ENCODE peak calls at places on chromosomes 3 and 15, in seven cellular contexts. One of them, this sample, is unnamed.
A peak's percentile ranks its signal among the peaks of the same experiment; 100 is the strongest.

GRCh38 chr3:12893247-12893646 is 51.9 kb upstream of the RPL32 start:
- DNase-seq in AG10803: no peak
- DNase-seq in tibial nerve: no peak
- DNase-seq in fibroblast of villous mesenchyme: no peak
- DNase-seq in spleen: no peak
- DNase-seq in fibroblast of the aortic adventitia: no peak
- DNase-seq in left lung: no peak
- DNase-seq in this sample: no peak

GRCh38 chr15:33067456-33067855 is 127.1 kb downstream of the FMN1 start:
- DNase-seq in AG10803: peak; percentile 78
- DNase-seq in tibial nerve: no peak
- DNase-seq in fibroblast of villous mesenchyme: peak; percentile 52
- DNase-seq in spleen: no peak
- DNase-seq in fibroblast of the aortic adventitia: no peak
- DNase-seq in left lung: no peak
- DNase-seq in this sample: peak; percentile 19

GRCh38 chr3:17032407-17033034 is 147.8 kb downstream of the PLCL2 start:
- DNase-seq in AG10803: peak; percentile 29
- DNase-seq in tibial nerve: no peak
- DNase-seq in fibroblast of villous mesenchyme: peak; percentile 39
- DNase-seq in spleen: no peak
- DNase-seq in fibroblast of the aortic adventitia: peak; percentile 66
- DNase-seq in left lung: no peak
- DNase-seq in this sample: peak; percentile 63

GRCh38 chr15:53197426-53197839 is 407.3 kb upstream of the ONECUT1 start:
- DNase-seq in AG10803: peak; percentile 42
- DNase-seq in tibial nerve: no peak
- DNase-seq in fibroblast of villous mesenchyme: peak; percentile 12
- DNase-seq in spleen: peak; percentile 75
- DNase-seq in fibroblast of the aortic adventitia: peak; percentile 44
- DNase-seq in left lung: peak; percentile 84
- DNase-seq in this sample: peak; percentile 44

GRCh38 chr15:43930079-43930478 is 103.3 kb downstream of the WDR76 start:
- DNase-seq in AG10803: peak; percentile 31
- DNase-seq in tibial nerve: no peak
- DNase-seq in fibroblast of villous mesenchyme: no peak
- DNase-seq in spleen: peak; percentile 28
- DNase-seq in fibroblast of the aortic adventitia: peak; percentile 48
- DNase-seq in left lung: no peak
- DNase-seq in this sample: no peak

GRCh38 chr3:10669490-10670048 is 146.5 kb upstream of the SLC6A11 start:
- DNase-seq in AG10803: no peak
- DNase-seq in tibial nerve: no peak
- DNase-seq in fibroblast of villous mesenchyme: no peak
- DNase-seq in spleen: no peak
- DNase-seq in fibroblast of the aortic adventitia: no peak
- DNase-seq in left lung: no peak
- DNase-seq in this sample: no peak

GRCh38 chr3:187963677-187964385 is 190.1 kb upstream of the LPP start:
- DNase-seq in AG10803: peak; percentile 63
- DNase-seq in tibial nerve: no peak
- DNase-seq in fibroblast of villous mesenchyme: no peak
- DNase-seq in spleen: no peak
- DNase-seq in fibroblast of the aortic adventitia: no peak
- DNase-seq in left lung: no peak
- DNase-seq in this sample: peak; percentile 50

GRCh38 chr3:59843816-59844215 is 794.0 kb upstream of the CFAP20DC start:
- DNase-seq in AG10803: no peak
- DNase-seq in tibial nerve: no peak
- DNase-seq in fibroblast of villous mesenchyme: no peak
- DNase-seq in spleen: no peak
- DNase-seq in fibroblast of the aortic adventitia: no peak
- DNase-seq in left lung: no peak
- DNase-seq in this sample: no peak

GRCh38 chr3:6921041-6921440 is 60.1 kb downstream of the GRM7 start:
- DNase-seq in AG10803: no peak
- DNase-seq in tibial nerve: no peak
- DNase-seq in fibroblast of villous mesenchyme: no peak
- DNase-seq in spleen: no peak
- DNase-seq in fibroblast of the aortic adventitia: no peak
- DNase-seq in left lung: no peak
- DNase-seq in this sample: no peak

GRCh38 chr3:27721717-27722564 is at the start of gene EOMES:
- DNase-seq in AG10803: no peak
- DNase-seq in tibial nerve: no peak
- DNase-seq in fibroblast of villous mesenchyme: no peak
- DNase-seq in spleen: peak; percentile 91
- DNase-seq in fibroblast of the aortic adventitia: peak; percentile 40
- DNase-seq in left lung: peak; percentile 76
- DNase-seq in this sample: peak; percentile 34

GRCh38 chr3:114562557-114562956 is 268.7 kb downstream of the TIGIT start:
- DNase-seq in AG10803: no peak
- DNase-seq in tibial nerve: no peak
- DNase-seq in fibroblast of villous mesenchyme: no peak
- DNase-seq in spleen: no peak
- DNase-seq in fibroblast of the aortic adventitia: no peak
- DNase-seq in left lung: no peak
- DNase-seq in this sample: no peak

GRCh38 chr15:35481992-35482391 is 64.0 kb downstream of the DPH6 start:
- DNase-seq in AG10803: peak; percentile 50
- DNase-seq in tibial nerve: no peak
- DNase-seq in fibroblast of villous mesenchyme: peak; percentile 56
- DNase-seq in spleen: no peak
- DNase-seq in fibroblast of the aortic adventitia: peak; percentile 90
- DNase-seq in left lung: no peak
- DNase-seq in this sample: peak; percentile 69

GRCh38 chr15:51726302-51727073 is 11.0 kb downstream of the LYSMD2 start:
- DNase-seq in AG10803: peak; percentile 80
- DNase-seq in tibial nerve: no peak
- DNase-seq in fibroblast of villous mesenchyme: peak; percentile 92
- DNase-seq in spleen: no peak
- DNase-seq in fibroblast of the aortic adventitia: peak; percentile 83
- DNase-seq in left lung: no peak
- DNase-seq in this sample: peak; percentile 81

DNA sequence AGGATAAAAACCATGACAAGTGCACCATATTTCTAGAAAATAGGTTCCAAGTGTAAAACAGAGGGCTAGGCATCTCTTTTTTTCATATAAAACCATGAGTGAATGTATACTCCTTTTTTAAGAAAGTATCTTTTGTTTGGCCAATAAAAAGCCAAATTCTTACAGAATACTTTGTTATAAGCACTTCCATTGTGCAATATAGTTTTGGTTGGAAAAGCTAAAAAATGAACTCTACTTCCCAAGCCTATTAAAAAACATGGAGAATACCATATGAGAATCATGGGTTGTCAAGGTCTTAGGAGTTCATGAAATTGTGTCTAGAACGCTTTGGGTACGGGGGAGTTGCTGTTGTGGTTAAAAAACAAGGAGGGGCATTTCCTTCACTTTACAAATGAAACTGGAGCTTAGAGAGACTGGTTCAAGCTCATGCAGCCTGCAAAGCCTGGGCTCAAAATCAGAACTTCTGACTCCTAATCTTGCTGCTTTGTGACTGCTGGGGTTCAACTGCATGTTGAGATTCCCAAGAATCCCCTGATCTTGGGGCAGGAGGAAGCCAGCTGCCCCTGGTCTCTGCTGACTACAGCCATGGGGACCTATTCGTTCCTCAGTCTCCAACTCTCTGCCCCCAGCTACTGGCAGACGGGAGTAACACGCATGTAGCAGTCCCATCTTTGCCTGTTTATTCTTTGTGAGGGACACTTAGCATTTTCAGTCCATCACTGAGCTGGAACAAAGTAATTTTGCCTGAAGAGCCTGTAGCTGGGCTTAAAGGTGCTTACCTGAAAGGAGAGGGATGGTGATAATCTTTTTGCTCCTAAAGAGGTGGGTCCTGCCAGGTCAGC is 229.1 kb downstream of the CHST2 start:
- DNase-seq in AG10803: no peak
- DNase-seq in tibial nerve: no peak
- DNase-seq in fibroblast of villous mesenchyme: no peak
- DNase-seq in spleen: no peak
- DNase-seq in fibroblast of the aortic adventitia: no peak
- DNase-seq in left lung: peak; percentile 23
- DNase-seq in this sample: no peak
- TF ChIP-seq CTCF in AG10803: peak; percentile 22
- TF ChIP-seq CTCF in tibial nerve: no peak
- TF ChIP-seq CTCF in fibroblast of villous mesenchyme: peak; percentile 18
- TF ChIP-seq CTCF in spleen: no peak
- TF ChIP-seq CTCF in fibroblast of the aortic adventitia: no peak
- TF ChIP-seq CTCF in left lung: no peak
- TF ChIP-seq CTCF in this sample: peak; percentile 30

GRCh38 chr3:32930161-32930560 is 21.3 kb upstream of the CCR4 start:
- DNase-seq in AG10803: no peak
- DNase-seq in tibial nerve: no peak
- DNase-seq in fibroblast of villous mesenchyme: no peak
- DNase-seq in spleen: no peak
- DNase-seq in fibroblast of the aortic adventitia: no peak
- DNase-seq in left lung: no peak
- DNase-seq in this sample: no peak
- H3K4me3 ChIP-seq in AG10803: no peak overlapping the region
- H3K4me3 ChIP-seq in tibial nerve: no peak overlapping the region
- H3K4me3 ChIP-seq in fibroblast of villous mesenchyme: no peak overlapping the region
- H3K4me3 ChIP-seq in spleen: no peak overlapping the region
- H3K4me3 ChIP-seq in fibroblast of the aortic adventitia: no peak overlapping the region
- H3K4me3 ChIP-seq in left lung: no peak overlapping the region
- H3K4me3 ChIP-seq in this sample: no peak overlapping the region

DNA sequence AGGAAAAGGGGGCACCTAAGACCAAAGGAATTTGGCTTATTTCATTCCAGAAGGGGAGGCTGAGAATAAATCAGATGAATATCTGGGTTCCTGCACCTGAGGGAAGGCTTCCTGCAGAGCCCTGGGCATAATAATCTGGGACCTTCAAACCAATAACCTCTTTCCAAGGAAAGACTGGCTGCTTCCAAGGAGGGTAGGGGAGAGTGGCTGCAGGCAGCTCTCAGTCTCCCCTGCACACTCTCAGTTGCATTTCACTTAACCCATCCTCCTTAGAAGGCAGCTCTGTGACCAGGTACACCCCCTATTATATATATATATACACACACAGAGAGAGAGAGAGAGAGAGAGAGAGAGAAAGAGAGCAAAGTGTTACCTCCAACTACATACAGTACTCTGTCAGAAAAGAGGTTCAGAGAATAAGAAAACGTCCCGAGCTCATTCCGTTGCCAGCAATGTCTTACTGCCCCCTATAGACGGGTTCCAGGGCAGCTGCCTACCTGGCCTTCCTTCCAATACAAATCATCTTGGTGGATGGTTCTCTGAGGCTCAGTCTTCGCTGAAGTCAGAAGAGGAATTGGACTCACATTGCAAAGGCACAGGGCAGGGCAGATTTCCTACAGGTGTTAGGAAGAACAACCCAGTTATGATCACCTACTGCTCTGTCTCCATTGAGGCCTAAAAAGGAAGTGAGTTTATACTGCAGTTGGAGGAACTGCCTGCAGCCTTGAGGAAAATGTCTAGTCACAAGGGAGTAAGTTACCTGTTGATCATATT is 26.1 kb downstream of the CAPN3 start:
- DNase-seq in AG10803: peak; percentile 22
- DNase-seq in tibial nerve: no peak
- DNase-seq in fibroblast of villous mesenchyme: peak; percentile 54
- DNase-seq in spleen: no peak
- DNase-seq in fibroblast of the aortic adventitia: peak; percentile 60
- DNase-seq in left lung: no peak
- DNase-seq in this sample: peak; percentile 75
- TF ChIP-seq CTCF in AG10803: peak; percentile 58
- TF ChIP-seq CTCF in tibial nerve: peak; percentile 21
- TF ChIP-seq CTCF in fibroblast of villous mesenchyme: peak; percentile 85
- TF ChIP-seq CTCF in spleen: peak; percentile 56
- TF ChIP-seq CTCF in fibroblast of the aortic adventitia: peak; percentile 84
- TF ChIP-seq CTCF in left lung: peak; percentile 41
- TF ChIP-seq CTCF in this sample: peak; percentile 95

DNA sequence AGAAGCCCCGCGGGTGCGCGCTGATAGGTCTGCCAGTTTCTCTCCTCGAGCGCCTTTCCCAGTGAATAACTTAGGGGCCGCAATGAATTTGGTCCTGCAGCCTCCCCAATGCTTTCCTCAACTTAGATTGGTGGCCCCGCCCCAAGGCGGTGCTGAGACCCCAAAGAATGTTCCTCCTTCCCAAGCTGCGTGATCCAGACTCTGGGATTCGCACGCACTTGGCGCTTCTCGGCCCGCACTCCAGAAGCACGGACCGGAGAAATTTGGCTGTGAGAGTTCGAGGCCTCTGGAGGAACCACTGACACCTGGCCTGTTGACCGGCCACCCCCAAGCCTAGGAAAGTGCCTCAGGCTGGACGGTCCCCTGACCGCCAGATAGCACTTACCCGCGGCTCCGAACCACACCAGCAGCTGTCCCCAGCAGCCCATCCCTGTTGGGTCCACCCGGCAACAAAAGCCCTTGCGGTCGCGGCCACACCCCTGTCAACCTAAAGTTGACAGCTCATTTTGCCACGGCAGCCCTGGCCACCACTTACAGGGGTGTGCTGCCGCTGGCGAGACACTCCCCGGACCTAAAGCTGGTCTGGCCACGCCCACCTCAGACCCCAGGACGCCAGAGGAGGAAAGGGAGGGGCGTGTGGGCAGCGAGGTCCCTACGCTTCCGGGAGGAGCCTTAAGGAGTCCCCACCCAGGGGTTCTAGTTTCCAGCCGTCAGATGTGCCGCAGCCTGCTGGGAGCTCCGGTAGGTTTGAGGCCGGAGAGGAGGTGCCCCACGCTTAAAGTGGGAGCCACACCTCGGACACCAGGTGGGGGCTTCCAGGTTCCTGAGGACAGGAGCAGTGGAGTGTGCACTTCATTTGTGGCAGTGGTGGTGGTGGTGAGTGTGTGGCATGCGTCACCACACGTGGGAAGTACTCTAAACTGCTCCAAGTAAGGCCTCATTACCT is at the start of gene LTK:
- DNase-seq in AG10803: peak; percentile 10
- DNase-seq in tibial nerve: no peak
- DNase-seq in fibroblast of villous mesenchyme: peak; percentile 38
- DNase-seq in spleen: no peak
- DNase-seq in fibroblast of the aortic adventitia: no peak
- DNase-seq in left lung: no peak
- DNase-seq in this sample: no peak
- H3K4me3 ChIP-seq in AG10803: peak within 1 kb of the TSS; percentile 27
- H3K4me3 ChIP-seq in tibial nerve: peak within 1 kb of the TSS; percentile 42
- H3K4me3 ChIP-seq in fibroblast of villous mesenchyme: peak within 1 kb of the TSS; percentile 63
- H3K4me3 ChIP-seq in spleen: peak within 1 kb of the TSS; percentile 43
- H3K4me3 ChIP-seq in fibroblast of the aortic adventitia: peak within 1 kb of the TSS; percentile 13
- H3K4me3 ChIP-seq in left lung: peak within 1 kb of the TSS; percentile 14
- H3K4me3 ChIP-seq in this sample: peak within 1 kb of the TSS; percentile 25

GRCh38 chr15:98647026-98647773 is 1.1 kb upstream of the IGF1R start:
- DNase-seq in AG10803: peak; percentile 33
- DNase-seq in tibial nerve: peak; percentile 33
- DNase-seq in fibroblast of villous mesenchyme: peak; percentile 47
- DNase-seq in spleen: peak; percentile 93
- DNase-seq in fibroblast of the aortic adventitia: peak; percentile 56
- DNase-seq in left lung: peak; percentile 91
- DNase-seq in this sample: peak; percentile 53
- TF ChIP-seq CTCF in AG10803: no peak
- TF ChIP-seq CTCF in tibial nerve: peak; percentile 46
- TF ChIP-seq CTCF in fibroblast of villous mesenchyme: no peak
- TF ChIP-seq CTCF in spleen: peak; percentile 69
- TF ChIP-seq CTCF in fibroblast of the aortic adventitia: peak; percentile 25
- TF ChIP-seq CTCF in left lung: peak; percentile 59
- TF ChIP-seq CTCF in this sample: no peak